ENCODE peak calls at places on chromosome 12, in six cellular contexts. E is tibial artery, L is pancreas, F is uterus, A is IMR-90, M is PC-3. V is an unnamed sample.

GRCh38 chr12:132814232-132814631 is 14.4 kb downstream of the GOLGA3 start:
- DNase-seq in A (no peak), E (no peak), L (no peak), F (no peak), M (no peak), V (no peak)

GRCh38 chr12:7693793-7694192 is 1.8 kb downstream of the GDF3 start:
- DNase-seq in E (no peak), M (no peak), L (no peak), F (no peak), A (no peak), V (no peak)

GRCh38 chr12:109246221-109246620 is 62.9 kb downstream of the FOXN4 start:
- DNase-seq in E (no peak), F (no peak), M (no peak), L (no peak), A (no peak), V (no peak)

GRCh38 chr12:127143020-127143419 is 1124.0 kb upstream of the TMEM132C start:
- DNase-seq in A (no peak), L (no peak), F (no peak), M (no peak), E (no peak), V (no peak)

GRCh38 chr12:26091837-26092236 is 33.0 kb downstream of the BHLHE41 start:
- DNase-seq in A (no peak), L (no peak), E (no peak), F (no peak), M (peak; percentile 47), V (no peak)

GRCh38 chr12:114682920-114683708 is 861 bp downstream of the TBX3 start:
- DNase-seq in A (no peak), L (no peak), E (no peak), F (no peak), M (peak; percentile 47), V (no peak)

GRCh38 chr12:110224379-110225304 is 56.4 kb upstream of the ATP2A2 start:
- DNase-seq in E (peak; percentile 64), F (peak; percentile 55), L (no peak), M (peak; percentile 91), A (peak; percentile 89), V (no peak)

GRCh38 chr12:108804361-108804949 is 52.9 kb downstream of the SSH1 start:
- DNase-seq in L (peak; percentile 37), F (peak; percentile 82), E (peak; percentile 70), A (peak; percentile 95), M (no peak), V (peak; percentile 82)

GRCh38 chr12:28882444-28882843 is 266.6 kb upstream of the FAR2 start:
- DNase-seq in A (peak; percentile 67), F (no peak), M (peak; percentile 54), E (no peak), L (no peak), V (no peak)

GRCh38 chr12:102197789-102198188 is at the start of gene PMCH:
- DNase-seq in A (peak; percentile 79), M (peak; percentile 40), L (no peak), F (no peak), E (no peak), V (no peak)

GRCh38 chr12:1573960-1574862 is 20.2 kb downstream of the FBXL14 start:
- DNase-seq in F (no peak), A (no peak), E (no peak), M (no peak), L (no peak), V (no peak)

GRCh38 chr12:101954681-101955080 is 77.3 kb downstream of the DRAM1 start:
- DNase-seq in F (no peak), A (no peak), L (no peak), M (no peak), E (no peak), V (no peak)

GRCh38 chr12:40300490-40300889 is 75.7 kb downstream of the LRRK2 start:
- DNase-seq in M (peak; percentile 62), A (peak; percentile 1), E (no peak), L (no peak), F (no peak), V (no peak)

GRCh38 chr12:11922361-11922760 is 148.4 kb upstream of the BCL2L14 start:
- DNase-seq in L (no peak), E (no peak), F (no peak), A (no peak), M (no peak), V (no peak)

GRCh38 chr12:102960766-102961487 is 3.5 kb downstream of the ASCL1 start:
- DNase-seq in F (no peak), M (no peak), E (no peak), A (no peak), L (no peak), V (no peak)

GRCh38 chr12:68565391-68565903 is 45.3 kb upstream of the RAP1B start:
- DNase-seq in A (peak; percentile 88), M (peak; percentile 96), L (no peak), F (peak; percentile 35), E (no peak), V (no peak)

GRCh38 chr12:115166698-115167315 is 482.8 kb upstream of the TBX3 start:
- DNase-seq in M (peak; percentile 34), A (peak; percentile 47), E (no peak), L (no peak), F (no peak), V (no peak)

GRCh38 chr12:25013061-25013460 is 64.2 kb upstream of the BCAT1 start:
- DNase-seq in M (no peak), F (no peak), L (no peak), E (no peak), A (no peak), V (no peak)

GRCh38 chr12:131990980-131991305 is 41.2 kb downstream of the EP400 start:
- DNase-seq in E (no peak), A (no peak), F (no peak), M (no peak), L (no peak), V (no peak)

GRCh38 chr12:124502379-124502778 is 65.0 kb downstream of the NCOR2 start:
- DNase-seq in F (no peak), A (no peak), E (no peak), M (no peak), L (no peak), V (peak; percentile 53)

GRCh38 chr12:129615001-129615400 is 288.8 kb downstream of the TMEM132D start:
- DNase-seq in M (no peak), E (no peak), A (no peak), L (no peak), F (no peak), V (no peak)

GRCh38 chr12:74985986-74986319 is 223.7 kb downstream of the KCNC2 start:
- DNase-seq in F (no peak), E (no peak), L (peak; percentile 26), A (no peak), M (no peak), V (no peak)

GRCh38 chr12:69415471-69416275 is 54.5 kb upstream of the FRS2 start:
- DNase-seq in F (peak; percentile 65), E (peak; percentile 65), L (no peak), A (peak; percentile 95), M (peak; percentile 75), V (peak; percentile 70)

GRCh38 chr12:88996389-88996788 is 355.9 kb downstream of the DUSP6 start:
- DNase-seq in E (no peak), L (no peak), A (no peak), M (peak; percentile 43), F (no peak), V (no peak)

GRCh38 chr12:72268386-72268785 is 3.8 kb upstream of the TRHDE start:
- DNase-seq in F (no peak), L (no peak), E (no peak), A (no peak), M (no peak), V (no peak)

GRCh38 chr12:54051916-54052744 is 1.5 kb upstream of the HOXC4 start:
- DNase-seq in M (peak; percentile 59), L (no peak), F (no peak), E (no peak), A (no peak), V (no peak)

GRCh38 chr12:39451977-39452376 is 9.1 kb upstream of the KIF21A start:
- DNase-seq in L (no peak), M (no peak), F (no peak), A (no peak), E (no peak), V (no peak)

GRCh38 chr12:57428965-57429364 is 1.9 kb downstream of the R3HDM2 start:
- DNase-seq in A (no peak), E (no peak), M (no peak), L (no peak), F (peak; percentile 4), V (no peak)
- H3K4me3 ChIP-seq in A (no peak overlapping the region), E (no peak overlapping the region), M (peak overlapping the region; percentile 85), L (no peak overlapping the region), F (no peak overlapping the region), V (peak overlapping the region; percentile 79)

GRCh38 chr12:6347367-6348338 is 5.8 kb upstream of the TNFRSF1A start:
- DNase-seq in L (no peak), E (peak; percentile 87), A (peak; percentile 64), F (peak; percentile 82), M (no peak), V (peak; percentile 60)

GRCh38 chr12:6346235-6346832 is 4.5 kb upstream of the TNFRSF1A start:
- DNase-seq in L (no peak), A (no peak), F (peak; percentile 65), E (no peak), M (no peak), V (no peak)

GRCh38 chr12:6343518-6343917 is 1.6 kb upstream of the TNFRSF1A start:
- DNase-seq in A (no peak), L (no peak), M (no peak), E (no peak), F (no peak), V (no peak)

GRCh38 chr12:6345319-6346071 is 3.6 kb upstream of the TNFRSF1A start:
- DNase-seq in F (peak; percentile 86), E (peak; percentile 80), L (no peak), M (peak; percentile 83), A (peak; percentile 99), V (no peak)

GRCh38 chr12:6346942-6347341 is 5.1 kb upstream of the TNFRSF1A start:
- DNase-seq in F (no peak), L (no peak), A (no peak), E (no peak), M (no peak), V (no peak)
- H3K4me1 ChIP-seq in F (peaks cover 14% of the 10 kb centered on the region), L (peaks cover 12% of the 10 kb centered on the region), A (peaks cover 23% of the 10 kb centered on the region), E (peaks cover 51% of the 10 kb centered on the region), M (peaks cover 29% of the 10 kb centered on the region), V (peaks cover 18% of the 10 kb centered on the region)

GRCh38 chr12:94329366-94329765 is 130.3 kb downstream of the CEP83 start:
- DNase-seq in M (no peak), L (no peak), F (no peak), E (no peak), A (no peak), V (no peak)
- TF ChIP-seq CTCF in M (peak; percentile 46), L (no peak), F (no peak), E (peak; percentile 6), A (no peak), V (no peak)

GRCh38 chr12:112020947-112021457 is 7.8 kb downstream of the ERP29 start:
- DNase-seq in L (no peak), F (no peak), E (no peak), A (no peak), M (no peak), V (no peak)

GRCh38 chr12:112017041-112017440 is 3.8 kb downstream of the ERP29 start:
- DNase-seq in E (no peak), F (no peak), A (no peak), L (no peak), M (peak; percentile 63), V (no peak)

GRCh38 chr12:112022241-112023016 is 9.2 kb downstream of the ERP29 start:
- DNase-seq in F (no peak), E (no peak), M (no peak), L (no peak), A (no peak), V (no peak)

GRCh38 chr12:112015938-112016337 is 2.7 kb downstream of the ERP29 start:
- DNase-seq in E (no peak), F (no peak), L (no peak), A (no peak), M (no peak), V (no peak)

GRCh38 chr12:112018571-112019237 is 5.5 kb downstream of the ERP29 start:
- DNase-seq in F (no peak), A (peak; percentile 92), L (no peak), M (peak; percentile 95), E (no peak), V (no peak)
- H3K4me3 ChIP-seq in F (no peak overlapping the region), A (no peak overlapping the region), L (no peak overlapping the region), M (peak overlapping the region; percentile 14), E (no peak overlapping the region), V (no peak overlapping the region)